ENCODE peak calls at places on chromosomes 12 and 14, in nine cellular contexts. One of them, this sample, is unnamed.

GRCh38 chr12:59005195-59005961 is 85.1 kb upstream of the LRIG3 start:
- DNase-seq in tibial artery: no peak
- DNase-seq in AG10803: peak
- DNase-seq in IMR-90: peak
- DNase-seq in ascending aorta: no peak
- DNase-seq in heart left ventricle: no peak
- DNase-seq in fibroblast of mammary gland: peak
- DNase-seq in cardiac fibroblast: peak
- DNase-seq in CD4-positive, alpha-beta memory T cell: no peak
- DNase-seq in this sample: no peak

GRCh38 chr12:2177003-2177402 is 124.2 kb downstream of the CACNA1C start:
- DNase-seq in tibial artery: no peak
- DNase-seq in AG10803: no peak
- DNase-seq in IMR-90: no peak
- DNase-seq in ascending aorta: no peak
- DNase-seq in heart left ventricle: no peak
- DNase-seq in fibroblast of mammary gland: no peak
- DNase-seq in cardiac fibroblast: no peak
- DNase-seq in CD4-positive, alpha-beta memory T cell: no peak
- DNase-seq in this sample: no peak

GRCh38 chr12:11559941-11560340 is 89.5 kb upstream of the ETV6 start:
- DNase-seq in tibial artery: no peak
- DNase-seq in AG10803: no peak
- DNase-seq in IMR-90: no peak
- DNase-seq in ascending aorta: no peak
- DNase-seq in heart left ventricle: no peak
- DNase-seq in fibroblast of mammary gland: no peak
- DNase-seq in cardiac fibroblast: no peak
- DNase-seq in CD4-positive, alpha-beta memory T cell: no peak
- DNase-seq in this sample: no peak

GRCh38 chr14:46034305-46034704 is 617.3 kb downstream of the RPL10L start:
- DNase-seq in tibial artery: no peak
- DNase-seq in AG10803: no peak
- DNase-seq in IMR-90: no peak
- DNase-seq in ascending aorta: no peak
- DNase-seq in heart left ventricle: no peak
- DNase-seq in fibroblast of mammary gland: no peak
- DNase-seq in cardiac fibroblast: no peak
- DNase-seq in CD4-positive, alpha-beta memory T cell: no peak
- DNase-seq in this sample: no peak

GRCh38 chr12:131547560-131547959 is 163.3 kb upstream of the SFSWAP start:
- DNase-seq in tibial artery: no peak
- DNase-seq in AG10803: no peak
- DNase-seq in IMR-90: no peak
- DNase-seq in ascending aorta: no peak
- DNase-seq in heart left ventricle: no peak
- DNase-seq in fibroblast of mammary gland: no peak
- DNase-seq in cardiac fibroblast: no peak
- DNase-seq in CD4-positive, alpha-beta memory T cell: no peak
- DNase-seq in this sample: no peak

GRCh38 chr12:108914031-108914630 is 34.2 kb downstream of the DAO start:
- DNase-seq in tibial artery: no peak
- DNase-seq in AG10803: peak
- DNase-seq in IMR-90: no peak
- DNase-seq in ascending aorta: no peak
- DNase-seq in heart left ventricle: peak
- DNase-seq in fibroblast of mammary gland: peak
- DNase-seq in cardiac fibroblast: peak
- DNase-seq in CD4-positive, alpha-beta memory T cell: no peak
- DNase-seq in this sample: no peak

GRCh38 chr12:132478433-132478803 is 11.5 kb upstream of the FBRSL1 start:
- DNase-seq in tibial artery: no peak
- DNase-seq in AG10803: no peak
- DNase-seq in IMR-90: no peak
- DNase-seq in ascending aorta: no peak
- DNase-seq in heart left ventricle: no peak
- DNase-seq in fibroblast of mammary gland: no peak
- DNase-seq in cardiac fibroblast: no peak
- DNase-seq in CD4-positive, alpha-beta memory T cell: no peak
- DNase-seq in this sample: no peak

GRCh38 chr14:78325911-78326310 is 155.7 kb downstream of the NRXN3 start:
- DNase-seq in tibial artery: no peak
- DNase-seq in AG10803: no peak
- DNase-seq in IMR-90: no peak
- DNase-seq in ascending aorta: no peak
- DNase-seq in heart left ventricle: no peak
- DNase-seq in fibroblast of mammary gland: no peak
- DNase-seq in cardiac fibroblast: no peak
- DNase-seq in CD4-positive, alpha-beta memory T cell: no peak
- DNase-seq in this sample: no peak

GRCh38 chr12:105748806-105749600 is 389.8 kb downstream of the NUAK1 start:
- DNase-seq in tibial artery: peak
- DNase-seq in AG10803: peak
- DNase-seq in IMR-90: peak
- DNase-seq in ascending aorta: no peak
- DNase-seq in heart left ventricle: peak
- DNase-seq in fibroblast of mammary gland: peak
- DNase-seq in cardiac fibroblast: peak
- DNase-seq in CD4-positive, alpha-beta memory T cell: no peak
- DNase-seq in this sample: peak

GRCh38 chr12:2412305-2412643 is 359.5 kb downstream of the CACNA1C start:
- DNase-seq in tibial artery: peak
- DNase-seq in AG10803: no peak
- DNase-seq in IMR-90: no peak
- DNase-seq in ascending aorta: no peak
- DNase-seq in heart left ventricle: no peak
- DNase-seq in fibroblast of mammary gland: no peak
- DNase-seq in cardiac fibroblast: no peak
- DNase-seq in CD4-positive, alpha-beta memory T cell: no peak
- DNase-seq in this sample: no peak

GRCh38 chr12:121806556-121807308 is 2.9 kb downstream of the SETD1B start:
- DNase-seq in tibial artery: no peak
- DNase-seq in AG10803: no peak
- DNase-seq in IMR-90: no peak
- DNase-seq in ascending aorta: no peak
- DNase-seq in heart left ventricle: peak
- DNase-seq in fibroblast of mammary gland: peak
- DNase-seq in cardiac fibroblast: peak
- DNase-seq in CD4-positive, alpha-beta memory T cell: no peak
- DNase-seq in this sample: no peak

GRCh38 chr12:119319638-119320037 is 14.9 kb upstream of the CCDC60 start:
- DNase-seq in tibial artery: no peak
- DNase-seq in AG10803: no peak
- DNase-seq in IMR-90: no peak
- DNase-seq in ascending aorta: no peak
- DNase-seq in heart left ventricle: no peak
- DNase-seq in fibroblast of mammary gland: no peak
- DNase-seq in cardiac fibroblast: no peak
- DNase-seq in CD4-positive, alpha-beta memory T cell: no peak
- DNase-seq in this sample: no peak

GRCh38 chr12:22443379-22444316 is 100.7 kb downstream of the C2CD5 start:
- DNase-seq in tibial artery: no peak
- DNase-seq in AG10803: peak
- DNase-seq in IMR-90: peak
- DNase-seq in ascending aorta: no peak
- DNase-seq in heart left ventricle: peak
- DNase-seq in fibroblast of mammary gland: peak
- DNase-seq in cardiac fibroblast: peak
- DNase-seq in CD4-positive, alpha-beta memory T cell: peak
- DNase-seq in this sample: no peak

DNA sequence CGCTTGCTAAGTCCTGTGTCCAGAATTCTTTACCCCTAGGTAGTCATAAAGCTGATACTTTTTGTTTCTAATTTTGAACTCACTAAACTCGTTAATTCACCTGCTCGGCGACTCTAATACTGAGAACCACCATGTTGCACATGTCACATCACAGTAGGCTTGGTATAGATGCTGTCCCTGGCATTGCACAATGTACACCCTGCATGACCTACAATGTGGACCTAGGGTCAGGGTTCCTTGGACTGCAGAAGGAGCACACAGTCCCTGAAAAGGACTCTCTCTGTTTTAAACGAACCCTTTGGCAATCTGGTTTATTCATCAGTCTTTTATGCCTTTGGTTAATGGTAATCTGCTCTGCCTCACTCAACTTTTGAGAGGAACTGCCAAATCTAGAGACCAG is 272.4 kb downstream of the FOXN3 start:
- DNase-seq in tibial artery: no peak
- DNase-seq in AG10803: no peak
- DNase-seq in IMR-90: no peak
- DNase-seq in ascending aorta: no peak
- DNase-seq in heart left ventricle: no peak
- DNase-seq in fibroblast of mammary gland: no peak
- DNase-seq in cardiac fibroblast: no peak
- DNase-seq in CD4-positive, alpha-beta memory T cell: no peak
- DNase-seq in this sample: no peak
- H3K4me3 ChIP-seq in tibial artery: no peak
- H3K4me3 ChIP-seq in AG10803: no peak
- H3K4me3 ChIP-seq in IMR-90: no peak
- H3K4me3 ChIP-seq in ascending aorta: no peak
- H3K4me3 ChIP-seq in heart left ventricle: no peak
- H3K4me3 ChIP-seq in fibroblast of mammary gland: no peak
- H3K4me3 ChIP-seq in cardiac fibroblast: no peak
- H3K4me3 ChIP-seq in CD4-positive, alpha-beta memory T cell: no peak
- H3K4me3 ChIP-seq in this sample: no peak

DNA sequence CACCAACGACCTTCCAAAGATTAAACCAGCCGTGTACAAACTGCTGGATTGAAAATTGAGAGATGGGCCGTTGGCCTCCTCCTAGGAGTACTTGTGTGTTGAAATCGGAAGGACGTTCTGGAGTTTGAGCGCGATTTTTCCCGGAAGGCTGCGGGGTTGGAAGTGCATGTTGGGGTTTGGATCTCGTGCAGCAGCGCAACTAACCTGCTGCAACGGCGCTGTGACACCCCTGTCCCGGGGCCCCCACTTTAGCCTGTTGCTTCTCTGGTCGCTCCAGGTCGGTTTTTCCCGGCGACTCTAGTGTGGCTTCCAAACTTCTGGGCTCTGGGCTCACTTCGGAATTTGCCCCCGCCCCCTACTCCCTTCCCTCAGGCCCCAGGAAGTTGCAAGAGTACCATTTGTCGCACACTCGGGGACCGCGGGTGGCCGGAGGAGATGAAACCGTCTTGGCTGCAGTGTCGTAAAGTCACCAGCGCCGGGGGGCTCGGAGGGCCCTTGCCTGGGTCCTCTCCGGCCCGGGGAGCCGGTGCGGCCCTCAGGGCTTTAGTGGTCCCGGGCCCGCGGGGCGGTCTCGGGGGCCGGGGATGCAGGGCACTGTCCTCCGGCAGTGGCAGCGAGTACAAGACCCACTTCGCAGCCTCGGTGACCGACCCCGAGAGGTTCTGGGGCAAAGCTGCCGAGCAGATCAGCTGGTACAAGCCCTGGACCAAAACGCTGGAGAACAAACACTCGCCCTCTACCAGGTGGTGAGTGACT is at the start of gene ACSS3:
- DNase-seq in tibial artery: peak
- DNase-seq in AG10803: peak
- DNase-seq in IMR-90: no peak
- DNase-seq in ascending aorta: no peak
- DNase-seq in heart left ventricle: peak
- DNase-seq in fibroblast of mammary gland: peak
- DNase-seq in cardiac fibroblast: peak
- DNase-seq in CD4-positive, alpha-beta memory T cell: no peak
- DNase-seq in this sample: no peak
- H3K4me3 ChIP-seq in tibial artery: peak
- H3K4me3 ChIP-seq in AG10803: peak
- H3K4me3 ChIP-seq in IMR-90: peak
- H3K4me3 ChIP-seq in ascending aorta: peak
- H3K4me3 ChIP-seq in heart left ventricle: peak
- H3K4me3 ChIP-seq in fibroblast of mammary gland: peak
- H3K4me3 ChIP-seq in cardiac fibroblast: peak
- H3K4me3 ChIP-seq in CD4-positive, alpha-beta memory T cell: no peak
- H3K4me3 ChIP-seq in this sample: peak

DNA sequence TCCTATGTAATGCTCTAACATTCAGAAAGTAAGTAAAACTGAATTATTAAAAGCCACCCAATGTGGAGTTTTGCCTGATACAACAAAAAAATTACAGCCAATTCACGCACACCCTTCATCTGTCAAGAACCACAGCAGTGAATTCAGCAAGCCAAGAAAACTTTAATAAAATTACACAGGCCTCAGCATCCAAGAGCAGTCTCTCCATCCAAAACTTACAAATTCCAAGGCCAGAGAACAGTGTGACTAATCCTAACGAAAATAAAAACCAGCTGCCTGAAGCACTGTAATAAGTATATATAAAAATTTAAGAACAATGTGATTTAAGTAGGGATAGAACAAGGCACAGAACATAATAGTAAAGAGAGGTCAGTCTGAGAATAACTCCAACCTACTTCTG is 54.2 kb downstream of the SIX6 start:
- DNase-seq in tibial artery: no peak
- DNase-seq in AG10803: peak
- DNase-seq in IMR-90: peak
- DNase-seq in ascending aorta: no peak
- DNase-seq in heart left ventricle: no peak
- DNase-seq in fibroblast of mammary gland: peak
- DNase-seq in cardiac fibroblast: peak
- DNase-seq in CD4-positive, alpha-beta memory T cell: no peak
- DNase-seq in this sample: no peak
- H3K4me3 ChIP-seq in tibial artery: no peak
- H3K4me3 ChIP-seq in AG10803: no peak
- H3K4me3 ChIP-seq in IMR-90: no peak
- H3K4me3 ChIP-seq in ascending aorta: no peak
- H3K4me3 ChIP-seq in heart left ventricle: no peak
- H3K4me3 ChIP-seq in fibroblast of mammary gland: no peak
- H3K4me3 ChIP-seq in cardiac fibroblast: no peak
- H3K4me3 ChIP-seq in CD4-positive, alpha-beta memory T cell: no peak
- H3K4me3 ChIP-seq in this sample: no peak

GRCh38 chr12:53674977-53675700 is 744 bp downstream of the ATP5MC2 start:
- DNase-seq in tibial artery: peak
- DNase-seq in AG10803: peak
- DNase-seq in IMR-90: no peak
- DNase-seq in ascending aorta: no peak
- DNase-seq in heart left ventricle: no peak
- DNase-seq in fibroblast of mammary gland: peak
- DNase-seq in cardiac fibroblast: no peak
- DNase-seq in CD4-positive, alpha-beta memory T cell: no peak
- DNase-seq in this sample: no peak

GRCh38 chr12:53683494-53683893 is 7.6 kb upstream of the ATP5MC2 start:
- DNase-seq in tibial artery: no peak
- DNase-seq in AG10803: no peak
- DNase-seq in IMR-90: no peak
- DNase-seq in ascending aorta: no peak
- DNase-seq in heart left ventricle: no peak
- DNase-seq in fibroblast of mammary gland: no peak
- DNase-seq in cardiac fibroblast: no peak
- DNase-seq in CD4-positive, alpha-beta memory T cell: no peak
- DNase-seq in this sample: no peak

GRCh38 chr12:53675701-53676607 is at the start of gene ATP5MC2:
- DNase-seq in tibial artery: peak
- DNase-seq in AG10803: peak
- DNase-seq in IMR-90: peak
- DNase-seq in ascending aorta: peak
- DNase-seq in heart left ventricle: peak
- DNase-seq in fibroblast of mammary gland: peak
- DNase-seq in cardiac fibroblast: peak
- DNase-seq in CD4-positive, alpha-beta memory T cell: peak
- DNase-seq in this sample: peak

GRCh38 chr12:53676715-53677611 is 1.1 kb upstream of the ATP5MC2 start:
- DNase-seq in tibial artery: peak
- DNase-seq in AG10803: peak
- DNase-seq in IMR-90: peak
- DNase-seq in ascending aorta: no peak
- DNase-seq in heart left ventricle: peak
- DNase-seq in fibroblast of mammary gland: peak
- DNase-seq in cardiac fibroblast: peak
- DNase-seq in CD4-positive, alpha-beta memory T cell: no peak
- DNase-seq in this sample: no peak

GRCh38 chr12:53677612-53678133 is 1.8 kb upstream of the ATP5MC2 start:
- DNase-seq in tibial artery: no peak
- DNase-seq in AG10803: peak
- DNase-seq in IMR-90: no peak
- DNase-seq in ascending aorta: no peak
- DNase-seq in heart left ventricle: no peak
- DNase-seq in fibroblast of mammary gland: no peak
- DNase-seq in cardiac fibroblast: no peak
- DNase-seq in CD4-positive, alpha-beta memory T cell: no peak
- DNase-seq in this sample: no peak
- H3K4me3 ChIP-seq in tibial artery: peak
- H3K4me3 ChIP-seq in AG10803: peak
- H3K4me3 ChIP-seq in IMR-90: no peak
- H3K4me3 ChIP-seq in ascending aorta: peak
- H3K4me3 ChIP-seq in heart left ventricle: peak
- H3K4me3 ChIP-seq in fibroblast of mammary gland: peak
- H3K4me3 ChIP-seq in cardiac fibroblast: no peak
- H3K4me3 ChIP-seq in CD4-positive, alpha-beta memory T cell: no peak
- H3K4me3 ChIP-seq in this sample: no peak

This sample was measured in epithelial cell of proximal tubule.